ENCODE peak calls at places on chromosomes 12 and 14, in ten cellular contexts. W is hippocampal formation; O is NCI-H1694 treated with DMSO at 0.1 percent for 48 hours; I is GM23338; X is ecto neural progenitor cell; T is mammary epithelial cell; D is fibroblast of the aortic adventitia; V is nephron progenitor cell; J is stimulated activated naive B cell treated with anti-CD40 and anti-IgM and Interleukin-4, amounts not matched to agents 10 μg/mL and 1 μg/mL and 100 μg/mL, for 72 hours; R is stimulated activated CD4-positive, alpha-beta T cell treated with anti-CD3 and anti-CD28 coated beads, Interleukin-4, amount 100 ng/mL, for 24 hours. Y is an unnamed sample.

GRCh38 chr12:47021298-47021697 is 58.1 kb upstream of the PCED1B start:
- DNase-seq in X (no peak), W (peak; percentile 45), I (peak; percentile 73), T (peak; percentile 93), V (peak; percentile 20), J (no peak), D (peak; percentile 92), O (peak; percentile 15), R (peak; percentile 34), Y (peak; percentile 72)

GRCh38 chr12:120093336-120093591 is 23.3 kb downstream of the RAB35 start:
- DNase-seq in D (no peak), O (no peak), T (no peak), R (no peak), W (no peak), J (no peak), I (no peak), X (no peak), V (no peak), Y (no peak)

GRCh38 chr12:132285991-132286681 is 43.3 kb downstream of the GALNT9 start:
- DNase-seq in I (peak; percentile 48), T (no peak), O (no peak), J (no peak), X (no peak), V (peak; percentile 53), W (no peak), D (peak; percentile 52), R (no peak), Y (peak; percentile 69)

GRCh38 chr14:66739826-66740225 is 231.9 kb downstream of the GPHN start:
- DNase-seq in W (no peak), X (no peak), O (no peak), I (no peak), D (no peak), J (no peak), R (no peak), V (no peak), T (no peak), Y (no peak)

GRCh38 chr14:100028990-100029677 is 36.1 kb upstream of the EVL start:
- DNase-seq in W (no peak), I (peak; percentile 38), O (no peak), J (no peak), D (peak; percentile 76), R (no peak), T (no peak), V (no peak), X (no peak), Y (no peak)

GRCh38 chr12:47316609-47317049 is 236.9 kb upstream of the AMIGO2 start:
- DNase-seq in J (no peak), X (no peak), R (no peak), W (no peak), T (no peak), O (no peak), V (no peak), D (peak; percentile 8), I (no peak), Y (no peak)

GRCh38 chr14:36662543-36663403 is 1.1 kb downstream of the PAX9 start:
- DNase-seq in V (peak; percentile 57), D (no peak), T (no peak), R (no peak), O (peak; percentile 25), I (peak; percentile 77), X (peak; percentile 64), J (no peak), W (no peak), Y (peak; percentile 36)

GRCh38 chr12:56032006-56032405 is 9.7 kb upstream of the RPS26 start:
- DNase-seq in R (no peak), D (no peak), T (no peak), W (no peak), X (no peak), O (no peak), V (no peak), J (no peak), I (no peak), Y (no peak)

GRCh38 chr14:87940894-87941293 is 52.1 kb downstream of the GALC start:
- DNase-seq in T (no peak), D (no peak), W (no peak), R (no peak), V (no peak), J (no peak), O (no peak), I (no peak), X (no peak), Y (no peak)

GRCh38 chr14:44639986-44640385 is 132.9 kb upstream of the FSCB start:
- DNase-seq in X (no peak), O (no peak), T (no peak), V (no peak), R (no peak), W (no peak), D (no peak), I (no peak), J (no peak), Y (no peak)

GRCh38 chr14:44316647-44317432 is 190.2 kb downstream of the FSCB start:
- DNase-seq in I (no peak), J (no peak), R (peak; percentile 15), D (peak; percentile 93), X (no peak), V (no peak), O (no peak), T (peak; percentile 96), W (peak; percentile 14), Y (peak; percentile 82)

GRCh38 chr12:116135209-116135930 is 142.1 kb downstream of the MED13L start:
- DNase-seq in I (no peak), O (no peak), T (peak; percentile 81), V (no peak), W (no peak), D (peak; percentile 58), J (no peak), R (no peak), X (no peak), Y (peak; percentile 68)

GRCh38 chr12:526089-526488 is 66.3 kb downstream of the B4GALNT3 start:
- DNase-seq in R (no peak), D (no peak), X (no peak), I (no peak), V (no peak), J (no peak), W (no peak), O (no peak), T (no peak), Y (no peak)

GRCh38 chr12:125552223-125552747 is 487.1 kb downstream of the AACS start:
- DNase-seq in X (no peak), V (no peak), D (no peak), R (no peak), T (no peak), I (no peak), J (no peak), O (no peak), W (no peak), Y (no peak)

GRCh38 chr14:89603938-89604480 is 187.0 kb upstream of the FOXN3 start:
- DNase-seq in O (no peak), R (no peak), W (no peak), J (no peak), I (no peak), V (no peak), T (no peak), D (no peak), X (no peak), Y (no peak)

GRCh38 chr12:52824741-52825410 is 9.2 kb downstream of the KRT79 start:
- DNase-seq in O (no peak), T (no peak), X (no peak), R (no peak), D (no peak), W (no peak), J (no peak), I (no peak), V (no peak), Y (no peak)

GRCh38 chr14:100688598-100689499 is 37.8 kb upstream of the DLK1 start:
- DNase-seq in J (no peak), D (peak; percentile 60), V (no peak), O (no peak), X (no peak), T (peak; percentile 48), R (no peak), I (no peak), W (no peak), Y (peak; percentile 56)

GRCh38 chr12:77697126-77697525 is 133.6 kb upstream of the NAV3 start:
- DNase-seq in D (no peak), J (no peak), T (no peak), W (no peak), R (no peak), X (no peak), I (no peak), O (no peak), V (no peak), Y (no peak)

GRCh38 chr14:103290961-103291360 is 43.1 kb upstream of the EIF5 start:
- DNase-seq in J (no peak), D (no peak), T (no peak), V (no peak), I (no peak), O (no peak), W (no peak), X (no peak), R (no peak), Y (no peak)

GRCh38 chr12:119204137-119204536 is 25.4 kb downstream of the HSPB8 start:
- DNase-seq in W (no peak), I (no peak), D (no peak), T (no peak), R (no peak), V (no peak), X (no peak), O (peak; percentile 52), J (no peak), Y (no peak)

GRCh38 chr12:8145754-8146415 is 10.9 kb upstream of the ZNF705A start:
- DNase-seq in V (peak; percentile 35), X (peak; percentile 79), R (no peak), J (no peak), T (peak; percentile 4), O (no peak), W (peak; percentile 70), I (peak; percentile 82), D (peak; percentile 93), Y (no peak)

GRCh38 chr12:52087961-52088820 is 8.7 kb downstream of the SMIM41 start:
- DNase-seq in X (peak; percentile 47), V (no peak), J (peak; percentile 46), O (peak; percentile 2), D (no peak), I (no peak), W (no peak), R (no peak), T (no peak), Y (no peak)

GRCh38 chr12:111873113-111873512 is 31.1 kb downstream of the MAPKAPK5 start:
- DNase-seq in D (no peak), T (no peak), J (no peak), W (no peak), R (no peak), O (no peak), I (no peak), V (no peak), X (no peak), Y (no peak)

GRCh38 chr12:32002848-32003493 is 43.8 kb downstream of the RESF1 start:
- DNase-seq in O (no peak), X (no peak), T (no peak), W (no peak), V (no peak), R (no peak), D (peak; percentile 80), I (no peak), J (no peak), Y (no peak)

GRCh38 chr12:32698285-32698684 is 19.2 kb downstream of the DNM1L start:
- DNase-seq in W (no peak), I (peak; percentile 41), T (no peak), R (no peak), X (no peak), J (no peak), O (peak; percentile 90), D (no peak), V (no peak), Y (no peak)

GRCh38 chr14:49550284-49551184 is 35.6 kb downstream of the RPS29 start:
- DNase-seq in O (peak; percentile 69), V (no peak), T (peak; percentile 21), I (peak; percentile 59), X (no peak), D (peak; percentile 52), R (no peak), W (peak; percentile 15), J (no peak), Y (peak; percentile 40)

GRCh38 chr14:91372680-91373495 is 44.7 kb downstream of the CCDC88C start:
- DNase-seq in O (peak; percentile 64), W (no peak), V (no peak), T (no peak), D (no peak), X (no peak), J (no peak), I (no peak), R (no peak), Y (no peak)

GRCh38 chr12:32126720-32127119 is 20.1 kb downstream of the BICD1 start:
- DNase-seq in I (no peak), V (no peak), O (no peak), R (no peak), W (no peak), J (no peak), D (peak; percentile 34), X (no peak), T (peak; percentile 73), Y (no peak)

Y was measured in RWPE1.